ENCODE peak calls at places on chromosomes 5 and 9, in four cellular contexts. C is ecto neural progenitor cell, Z is aorta, G is SHP77. P is an unnamed sample.
A peak's percentile ranks its signal among the peaks of the same experiment; 100 is the strongest.

GRCh38 chr5:10674096-10674495 is 86.9 kb downstream of the DAP start:
- DNase-seq in C (no peak), Z (no peak), G (no peak), P (no peak)

GRCh38 chr5:11110128-11110527 is 349.1 kb upstream of the DAP start:
- DNase-seq in G (no peak), C (no peak), Z (no peak), P (no peak)

GRCh38 chr5:107388111-107388861 is 282.5 kb downstream of the EFNA5 start:
- DNase-seq in C (no peak), Z (no peak), G (peak; percentile 32), P (no peak)

GRCh38 chr9:135905380-135906282 is 1.7 kb downstream of the CAMSAP1 start:
- DNase-seq in G (no peak), C (no peak), Z (peak; percentile 43), P (peak; percentile 37)

GRCh38 chr9:94808926-94809700 is 82.6 kb downstream of the AOPEP start:
- DNase-seq in Z (no peak), G (no peak), C (no peak), P (no peak)

GRCh38 chr5:119239119-119239417 is 116.8 kb upstream of the TNFAIP8 start:
- DNase-seq in Z (no peak), G (no peak), C (no peak), P (no peak)

GRCh38 chr5:107285772-107286171 is 385.0 kb downstream of the EFNA5 start:
- DNase-seq in G (no peak), Z (no peak), C (no peak), P (no peak)

GRCh38 chr5:20972419-20972925 is 984.5 kb upstream of the CDH18 start:
- DNase-seq in G (peak; percentile 86), C (peak; percentile 59), Z (no peak), P (no peak)

GRCh38 chr9:97863314-97863713 is 10.3 kb downstream of the FOXE1 start:
- DNase-seq in Z (no peak), G (no peak), C (no peak), P (no peak)

GRCh38 chr5:82314964-82315728 is 37.0 kb upstream of the RPS23 start:
- DNase-seq in G (no peak), Z (no peak), C (no peak), P (no peak)

GRCh38 chr9:136327313-136327971 is at the start of gene GPSM1:
- DNase-seq in G (no peak), C (peak; percentile 71), Z (no peak), P (no peak)

GRCh38 chr5:37871023-37871815 is 31.4 kb upstream of the GDNF start:
- DNase-seq in Z (no peak), C (no peak), G (no peak), P (no peak)

GRCh38 chr5:68484307-68485068 is 268.9 kb downstream of the PIK3R1 start:
- DNase-seq in C (no peak), Z (no peak), G (no peak), P (no peak)

GRCh38 chr9:69768716-69769115 is 8.9 kb upstream of the PTAR1 start:
- DNase-seq in G (no peak), Z (no peak), C (no peak), P (no peak)

GRCh38 chr9:94016744-94017143 is 61.6 kb upstream of the BARX1 start:
- DNase-seq in G (no peak), C (no peak), Z (no peak), P (peak; percentile 60)

GRCh38 chr9:22037954-22038690 is 29.0 kb upstream of the CDKN2B start:
- DNase-seq in G (no peak), C (no peak), Z (no peak), P (peak; percentile 73)

GRCh38 chr5:62093981-62094380 is 212.0 kb upstream of the KIF2A start:
- DNase-seq in Z (no peak), G (peak; percentile 83), C (peak; percentile 67), P (peak; percentile 9)

GRCh38 chr9:134618163-134618822 is 23.3 kb upstream of the COL5A1 start:
- DNase-seq in Z (peak; percentile 50), C (peak; percentile 36), G (no peak), P (no peak)

GRCh38 chr5:15702102-15702501 is 202.1 kb downstream of the FBXL7 start:
- DNase-seq in Z (no peak), G (no peak), C (no peak), P (no peak)

GRCh38 chr9:130689937-130690700 is 3.5 kb upstream of the EXOSC2 start:
- DNase-seq in G (peak; percentile 90), C (peak; percentile 67), Z (peak; percentile 73), P (peak; percentile 100)

GRCh38 chr5:54492196-54492595 is 25.4 kb upstream of the SNX18 start:
- DNase-seq in Z (no peak), C (no peak), G (no peak), P (no peak)

P was measured in small intestine.